ENCODE peak calls at places on chromosomes 4 and X, in six cellular contexts. F is effector memory CD4-positive, alpha-beta T cell; Y is AG09319; V is upper lobe of right lung; O is effector CD4-positive, alpha-beta T cell; E is activated CD4-positive, alpha-beta T cell treated with anti-CD3 and anti-CD28 coated beads for 24 hours. R is an unnamed sample.

GRCh38 chr4:183402771-183403170 is 41.7 kb upstream of the CDKN2AIP start:
- DNase-seq in F (no peak), Y (no peak), V (no peak), O (no peak), E (no peak), R (no peak)

GRCh38 chr4:104589264-104589868 is 94.7 kb upstream of the CXXC4 start:
- DNase-seq in F (no peak), Y (no peak), V (no peak), O (no peak), E (no peak), R (no peak)

GRCh38 chr4:6852582-6852981 is 57.0 kb upstream of the TBC1D14 start:
- DNase-seq in F (no peak), Y (no peak), V (no peak), O (no peak), E (no peak), R (no peak)

GRCh38 chr4:174023641-174024040 is 259.8 kb downstream of the FBXO8 start:
- DNase-seq in F (no peak), Y (no peak), V (no peak), O (no peak), E (no peak), R (no peak)

GRCh38 chr4:52910115-52910514 is 48.0 kb downstream of the RASL11B start:
- DNase-seq in F (no peak), Y (no peak), V (no peak), O (no peak), E (no peak), R (no peak)

GRCh38 chrX:70656304-70656703 is 211.7 kb downstream of the DLG3 start:
- DNase-seq in F (no peak), Y (no peak), V (no peak), O (no peak), E (no peak), R (no peak)

GRCh38 chr4:63618883-63619573 is 790.2 kb downstream of the TECRL start:
- DNase-seq in F (no peak), Y (no peak), V (no peak), O (no peak), E (no peak), R (no peak)

GRCh38 chr4:183154701-183155391 is 55.8 kb downstream of the WWC2 start:
- DNase-seq in F (no peak), Y (no peak), V (no peak), O (no peak), E (no peak), R (no peak)

GRCh38 chrX:23662187-23662586 is 5.1 kb upstream of the PRDX4 start:
- DNase-seq in F (no peak), Y (no peak), V (no peak), O (no peak), E (no peak), R (no peak)

GRCh38 chr4:7428261-7429068 is 6.3 kb downstream of the PSAPL1 start:
- DNase-seq in F (no peak), Y (no peak), V (peak; percentile 54), O (no peak), E (no peak), R (no peak)

GRCh38 chr4:99148545-99148944 is 4.4 kb upstream of the ADH4 start:
- DNase-seq in F (no peak), Y (no peak), V (no peak), O (no peak), E (no peak), R (no peak)

GRCh38 chrX:113275769-113276168 is 435.1 kb upstream of the AMOT start:
- DNase-seq in F (no peak), Y (no peak), V (no peak), O (no peak), E (no peak), R (no peak)

GRCh38 chr4:110188113-110188512 is 10.3 kb downstream of the ELOVL6 start:
- DNase-seq in F (no peak), Y (no peak), V (no peak), O (no peak), E (no peak), R (no peak)

GRCh38 chr4:76420311-76420710 is 630 bp downstream of the CCDC158 start:
- DNase-seq in F (no peak), Y (no peak), V (no peak), O (no peak), E (no peak), R (no peak)

GRCh38 chr4:113776016-113776415 is 14.5 kb upstream of the CAMK2D start:
- DNase-seq in F (no peak), Y (no peak), V (no peak), O (no peak), E (no peak), R (no peak)

GRCh38 chr4:628821-629635 is 3.7 kb downstream of the PDE6B start:
- DNase-seq in F (no peak), Y (no peak), V (no peak), O (no peak), E (no peak), R (no peak)

GRCh38 chr4:185782523-185782922 is 29.5 kb downstream of the SORBS2 start:
- DNase-seq in F (no peak), Y (no peak), V (no peak), O (no peak), E (no peak), R (no peak)

GRCh38 chr4:107740950-107741701 is 21.1 kb upstream of the PAPSS1 start:
- DNase-seq in F (no peak), Y (no peak), V (no peak), O (no peak), E (no peak), R (no peak)

GRCh38 chr4:8912506-8912905 is 40.9 kb upstream of the HMX1 start:
- DNase-seq in F (no peak), Y (no peak), V (no peak), O (no peak), E (no peak), R (no peak)

GRCh38 chr4:74056858-74057562 is 18.5 kb upstream of the CXCL3 start:
- DNase-seq in F (no peak), Y (peak; percentile 67), V (no peak), O (no peak), E (no peak), R (no peak)

GRCh38 chr4:126445596-126445995 is 1130.8 kb downstream of the FAT4 start:
- DNase-seq in F (no peak), Y (no peak), V (no peak), O (no peak), E (no peak), R (no peak)

GRCh38 chr4:130336585-130337217 is 1240.7 kb downstream of the C4orf33 start:
- DNase-seq in F (no peak), Y (no peak), V (no peak), O (no peak), E (no peak), R (no peak)

GRCh38 chrX:69107231-69107739 is 58.0 kb downstream of the PJA1 start:
- DNase-seq in F (no peak), Y (no peak), V (no peak), O (no peak), E (no peak), R (no peak)

GRCh38 chrX:37825225-37825842 is 22.0 kb downstream of the DYNLT3 start:
- DNase-seq in F (peak; percentile 44), Y (no peak), V (no peak), O (peak; percentile 39), E (peak; percentile 18), R (peak; percentile 34)

GRCh38 chr4:119604266-119604665 is 24.3 kb downstream of the PDE5A start:
- DNase-seq in F (no peak), Y (no peak), V (no peak), O (no peak), E (no peak), R (no peak)

GRCh38 chr4:69754926-69755580 is 5.4 kb downstream of the SULT1B1 start:
- DNase-seq in F (no peak), Y (no peak), V (no peak), O (no peak), E (no peak), R (no peak)

GRCh38 chr4:103982454-103982853 is 262.7 kb upstream of the TACR3 start:
- DNase-seq in F (no peak), Y (no peak), V (no peak), O (no peak), E (no peak), R (no peak)

GRCh38 chr4:159086606-159087005 is 16.3 kb upstream of the RAPGEF2 start:
- DNase-seq in F (no peak), Y (no peak), V (no peak), O (no peak), E (no peak), R (no peak)

GRCh38 chr4:56086561-56086960 is 137.8 kb downstream of the CEP135 start:
- DNase-seq in F (no peak), Y (no peak), V (no peak), O (no peak), E (no peak), R (no peak)

GRCh38 chr4:14834382-14834781 is 167.9 kb upstream of the CPEB2 start:
- DNase-seq in F (no peak), Y (no peak), V (no peak), O (no peak), E (no peak), R (no peak)

GRCh38 chrX:8927066-8927465 is 106.9 kb downstream of the FAM9B start:
- DNase-seq in F (no peak), Y (no peak), V (no peak), O (no peak), E (no peak), R (no peak)

GRCh38 chr4:63620271-63620670 is 789.0 kb downstream of the TECRL start:
- DNase-seq in F (no peak), Y (no peak), V (no peak), O (no peak), E (no peak), R (no peak)

GRCh38 chr4:17597517-17597916 is 16.9 kb upstream of the MED28 start:
- DNase-seq in F (no peak), Y (no peak), V (no peak), O (no peak), E (no peak), R (no peak)

GRCh38 chrX:39886282-39886681 is 211.5 kb downstream of the BCOR start:
- DNase-seq in F (no peak), Y (no peak), V (peak; percentile 72), O (no peak), E (no peak), R (no peak)

GRCh38 chr4:165600959-165601674 is 222.3 kb downstream of the CPE start:
- DNase-seq in F (no peak), Y (no peak), V (no peak), O (no peak), E (no peak), R (no peak)

GRCh38 chr4:71130827-71131603 is 137.6 kb downstream of the DCK start:
- DNase-seq in F (no peak), Y (no peak), V (no peak), O (no peak), E (no peak), R (no peak)

GRCh38 chr4:20618010-20618409 is 82.2 kb upstream of the PACRGL start:
- DNase-seq in F (no peak), Y (no peak), V (peak; percentile 72), O (no peak), E (no peak), R (no peak)

GRCh38 chr4:113781439-113782040 is 20.0 kb upstream of the CAMK2D start:
- DNase-seq in F (no peak), Y (no peak), V (no peak), O (no peak), E (no peak), R (no peak)

GRCh38 chr4:3721186-3721585 is 45.0 kb upstream of the ADRA2C start:
- DNase-seq in F (no peak), Y (no peak), V (no peak), O (no peak), E (no peak), R (no peak)